ENCODE peak calls at places on chromosomes 7 and 10, in seven cellular contexts. D, L, Q, U, I, B and F are unnamed samples.

GRCh38 chr7:82805527-82805960 is 357.1 kb downstream of the PCLO start:
- DNase-seq in D (peak; percentile 95), L (no peak), Q (no peak), U (no peak), I (no peak), B (no peak), F (no peak)

GRCh38 chr10:107553470-107553869 is 389.0 kb upstream of the SORCS1 start:
- DNase-seq in D (peak; percentile 7), L (no peak), Q (no peak), U (no peak), I (no peak), B (no peak), F (no peak)

GRCh38 chr10:89207801-89208551 is 859 bp upstream of the CH25H start:
- DNase-seq in D (no peak), L (peak; percentile 10), Q (peak; percentile 41), U (peak; percentile 72), I (no peak), B (no peak), F (peak; percentile 33)

GRCh38 chr7:77328669-77329068 is 87.5 kb downstream of the GSAP start:
- DNase-seq in D (peak; percentile 46), L (no peak), Q (no peak), U (no peak), I (no peak), B (no peak), F (no peak)

GRCh38 chr10:63425512-63425911 is 40.3 kb downstream of the JMJD1C start:
- DNase-seq in D (no peak), L (no peak), Q (no peak), U (no peak), I (no peak), B (no peak), F (no peak)

GRCh38 chr7:68250143-68250542 is 1253.5 kb downstream of the TYW1 start:
- DNase-seq in D (no peak), L (no peak), Q (no peak), U (no peak), I (no peak), B (no peak), F (no peak)

GRCh38 chr10:117134084-117135025 is 3.7 kb downstream of the VAX1 start:
- DNase-seq in D (no peak), L (no peak), Q (no peak), U (no peak), I (no peak), B (no peak), F (no peak)

GRCh38 chr7:37683263-37684120 is at the start of gene GPR141:
- DNase-seq in D (no peak), L (no peak), Q (no peak), U (no peak), I (no peak), B (no peak), F (no peak)

GRCh38 chr10:21134645-21135395 is 237.7 kb upstream of the NEBL start:
- DNase-seq in D (no peak), L (no peak), Q (no peak), U (no peak), I (no peak), B (no peak), F (no peak)

GRCh38 chr10:19964625-19965024 is 148.4 kb downstream of the PLXDC2 start:
- DNase-seq in D (no peak), L (no peak), Q (no peak), U (no peak), I (no peak), B (no peak), F (no peak)

GRCh38 chr10:27100800-27101347 is 580 bp upstream of the ANKRD26 start:
- DNase-seq in D (no peak), L (no peak), Q (peak; percentile 12), U (no peak), I (no peak), B (no peak), F (no peak)

GRCh38 chr7:151351027-151351426 is 9.4 kb downstream of the NUB1 start:
- DNase-seq in D (no peak), L (no peak), Q (no peak), U (no peak), I (no peak), B (no peak), F (peak; percentile 26)

GRCh38 chr7:27113991-27114866 is 11.7 kb upstream of the HOXA2 start:
- DNase-seq in D (peak; percentile 69), L (peak; percentile 56), Q (no peak), U (no peak), I (no peak), B (no peak), F (peak; percentile 52)

GRCh38 chr10:38010150-38010903 is at the start of gene ZNF33A:
- DNase-seq in D (peak; percentile 88), L (peak; percentile 95), Q (peak; percentile 95), U (peak; percentile 91), I (peak; percentile 95), B (peak; percentile 74), F (peak; percentile 95)
- TF ChIP-seq POLR2A in D (no peak), L (peak; percentile 52), Q (peak; percentile 77), U (no peak), I (no peak), B (peak; percentile 18), F (no peak)

GRCh38 chr7:2131791-2132190 is 101.0 kb downstream of the MAD1L1 start:
- DNase-seq in D (no peak), L (no peak), Q (no peak), U (no peak), I (no peak), B (no peak), F (no peak)

GRCh38 chr7:2131341-2131740 is 101.4 kb downstream of the MAD1L1 start:
- DNase-seq in D (no peak), L (no peak), Q (no peak), U (no peak), I (no peak), B (no peak), F (no peak)

GRCh38 chr7:2132243-2132642 is 100.5 kb downstream of the MAD1L1 start:
- DNase-seq in D (no peak), L (no peak), Q (no peak), U (no peak), I (no peak), B (no peak), F (no peak)

GRCh38 chr7:2128601-2129375 is 104.0 kb downstream of the MAD1L1 start:
- DNase-seq in D (no peak), L (no peak), Q (no peak), U (no peak), I (no peak), B (no peak), F (no peak)

GRCh38 chr7:2129376-2130375 is 103.1 kb downstream of the MAD1L1 start:
- DNase-seq in D (no peak), L (no peak), Q (peak; percentile 62), U (no peak), I (no peak), B (no peak), F (no peak)
- H3K36me3 ChIP-seq in D (peaks cover 7% of the 10 kb centered on the region), L (no peaks in the 10 kb centered on the region), Q (no peaks in the 10 kb centered on the region), U (no peaks in the 10 kb centered on the region), I (peaks cover 43% of the 10 kb centered on the region), B (peaks cover 61% of the 10 kb centered on the region), F (no peaks in the 10 kb centered on the region)

DNA sequence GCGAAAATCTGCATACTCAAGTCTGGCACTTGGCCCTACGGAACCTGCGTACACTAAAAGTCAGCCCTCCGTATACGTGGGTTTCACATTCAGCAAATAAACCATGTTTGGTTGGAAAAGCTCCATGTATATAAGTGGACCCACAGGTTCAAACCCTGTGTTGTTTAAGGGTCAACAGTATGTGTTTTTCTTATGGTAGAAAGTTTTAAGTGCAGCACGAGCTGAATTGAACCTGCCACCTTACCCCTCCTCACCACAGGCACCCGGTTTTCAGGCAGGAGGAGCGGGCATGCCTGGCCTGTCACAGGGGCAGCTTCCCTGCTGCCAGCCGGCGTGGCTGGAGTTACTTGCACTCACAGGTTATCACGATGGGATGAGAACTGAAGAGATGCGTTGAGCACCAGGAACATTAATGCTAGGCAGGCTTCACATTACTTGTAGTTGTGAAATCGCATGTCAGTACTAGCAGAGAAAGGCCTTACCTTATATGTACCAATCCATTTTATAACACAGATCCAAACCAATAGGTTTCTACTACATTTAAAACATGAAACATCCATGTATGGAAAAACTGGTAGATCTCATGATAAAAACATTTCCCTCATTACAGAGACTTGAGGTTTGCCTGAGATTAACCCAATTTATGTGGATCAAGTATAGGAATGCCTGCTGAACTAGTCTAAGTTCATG is 12.9 kb downstream of the INSIG1 start:
- DNase-seq in D (no peak), L (no peak), Q (no peak), U (no peak), I (no peak), B (no peak), F (no peak)
- TF ChIP-seq POLR2A in D (no peak), L (no peak), Q (no peak), U (no peak), I (no peak), B (no peak), F (no peak)

GRCh38 chr7:93108003-93108402 is 9.8 kb downstream of the SAMD9 start:
- DNase-seq in D (no peak), L (no peak), Q (no peak), U (no peak), I (no peak), B (no peak), F (no peak)
- H3K36me3 ChIP-seq in D (peaks cover 1% of the 10 kb centered on the region), L (no peaks in the 10 kb centered on the region), Q (no peaks in the 10 kb centered on the region), U (peaks cover 9% of the 10 kb centered on the region), I (peaks cover 62% of the 10 kb centered on the region), B (peaks cover 96% of the 10 kb centered on the region), F (peaks cover 39% of the 10 kb centered on the region)

DNA sequence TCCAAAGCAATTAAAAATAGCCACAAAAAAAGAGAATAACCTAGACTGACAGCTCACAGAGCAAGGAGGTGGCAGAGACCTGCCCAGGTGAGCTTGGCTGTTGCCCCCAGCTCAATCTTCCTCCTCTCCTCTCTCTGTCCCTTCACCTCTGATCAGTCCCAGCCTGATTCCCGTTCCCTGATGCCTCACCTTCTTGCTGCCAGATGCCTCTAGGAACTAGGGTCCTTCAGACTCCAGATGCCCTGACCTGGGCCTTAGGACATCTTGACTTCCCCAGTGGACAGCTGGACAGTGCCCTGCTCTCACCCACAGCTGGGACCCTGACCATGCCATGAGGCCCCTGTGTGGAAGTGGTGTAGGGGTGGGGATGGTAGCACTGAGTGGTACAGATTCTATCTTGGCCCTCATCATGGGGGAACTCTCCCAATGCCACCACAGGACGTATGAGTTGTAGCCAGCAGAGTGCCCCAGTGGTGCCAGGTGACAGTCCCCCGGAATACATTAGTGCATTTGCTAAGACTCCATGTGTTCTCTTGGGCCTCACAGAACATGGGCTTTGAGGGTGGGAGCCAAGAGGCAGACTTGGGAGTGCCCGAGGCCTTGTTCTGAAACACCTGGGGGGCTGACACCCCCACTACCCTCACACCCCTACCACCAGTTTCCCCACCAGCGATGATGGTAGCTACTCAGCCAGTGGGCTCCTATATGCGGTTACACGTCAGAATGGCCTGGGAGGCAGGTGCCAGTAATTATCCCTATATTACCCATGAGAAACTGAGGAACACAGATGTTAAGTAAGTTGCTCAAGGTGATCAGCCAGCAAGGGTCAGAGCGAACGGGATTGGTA is 2.0 kb downstream of the DEPP1 start:
- DNase-seq in D (no peak), L (no peak), Q (no peak), U (no peak), I (no peak), B (no peak), F (no peak)
- TF ChIP-seq POLR2A in D (peak; percentile 40), L (no peak), Q (peak; percentile 58), U (no peak), I (no peak), B (no peak), F (peak; percentile 10)

GRCh38 chr10:79418274-79418673 is 27.1 kb downstream of the ZCCHC24 start:
- DNase-seq in D (no peak), L (no peak), Q (no peak), U (no peak), I (no peak), B (no peak), F (no peak)
- H3K36me3 ChIP-seq in D (peaks cover 63% of the 10 kb centered on the region), L (no peaks in the 10 kb centered on the region), Q (no peaks in the 10 kb centered on the region), U (no peaks in the 10 kb centered on the region), I (peaks cover 33% of the 10 kb centered on the region), B (peaks cover 35% of the 10 kb centered on the region), F (no peaks in the 10 kb centered on the region)

GRCh38 chr7:129877146-129877792 is 75.5 kb downstream of the UBE2H start:
- DNase-seq in D (no peak), L (no peak), Q (no peak), U (no peak), I (no peak), B (no peak), F (no peak)
- TF ChIP-seq POLR2A in D (no peak), L (no peak), Q (no peak), U (no peak), I (no peak), B (no peak), F (no peak)